ENCODE peak calls at places on chromosomes 1 and 21, in four cellular contexts. X, W, O and L are unnamed samples. For H3K9me3, the result is how much of the 10 kb centered on the place peaks cover.

GRCh38 chr1:161032409-161032808 is 6.4 kb downstream of the TSTD1 start:
- DNase-seq in X (no peak), W (peak), O (no peak), L (no peak)

GRCh38 chr1:156748670-156749428 is 2.6 kb downstream of the HDGF start:
- DNase-seq in X (peak), W (peak), O (peak), L (no peak)

GRCh38 chr1:186974774-186975181 is 146.0 kb downstream of the PLA2G4A start:
- DNase-seq in X (no peak), W (no peak), O (peak), L (no peak)

GRCh38 chr21:42782723-42783247 is 96.6 kb downstream of the WDR4 start:
- DNase-seq in X (no peak), W (no peak), O (no peak), L (no peak)

GRCh38 chr1:205261946-205262668 is 34.4 kb downstream of the TMCC2 start:
- DNase-seq in X (no peak), W (no peak), O (peak), L (no peak)

GRCh38 chr1:19814681-19815503 is at the start of gene RNF186:
- DNase-seq in X (peak), W (no peak), O (no peak), L (no peak)

GRCh38 chr1:219442575-219442974 is 170.3 kb downstream of the ZC3H11B start:
- DNase-seq in X (no peak), W (peak), O (peak), L (no peak)

GRCh38 chr1:26283871-26284596 is 4.1 kb downstream of the SH3BGRL3 start:
- DNase-seq in X (no peak), W (no peak), O (no peak), L (no peak)

GRCh38 chr1:26320896-26321295 is 3.1 kb downstream of the CD52 start:
- DNase-seq in X (no peak), W (no peak), O (no peak), L (no peak)

GRCh38 chr1:145891143-145891542 is 5.5 kb upstream of the ANKRD35 start:
- DNase-seq in X (peak), W (no peak), O (peak), L (no peak)

GRCh38 chr21:38250991-38251418 is 5.8 kb upstream of the KCNJ15 start:
- DNase-seq in X (no peak), W (no peak), O (no peak), L (no peak)

GRCh38 chr1:168085401-168085872 is 51.3 kb downstream of the GPR161 start:
- DNase-seq in X (no peak), W (peak), O (no peak), L (no peak)

GRCh38 chr1:199102239-199102638 is 463.4 kb downstream of the PTPRC start:
- DNase-seq in X (no peak), W (no peak), O (no peak), L (no peak)

GRCh38 chr1:57160594-57160993 is 194.8 kb upstream of the C8B start:
- DNase-seq in X (no peak), W (no peak), O (no peak), L (no peak)

GRCh38 chr1:1081311-1082238 is 7.5 kb upstream of the RNF223 start:
- DNase-seq in X (peak), W (peak), O (no peak), L (no peak)

GRCh38 chr1:230172016-230172356 is 104.9 kb downstream of the GALNT2 start:
- DNase-seq in X (peak), W (no peak), O (no peak), L (no peak)

GRCh38 chr1:53371121-53371666 is 43.3 kb upstream of the LRP8 start:
- DNase-seq in X (peak), W (no peak), O (no peak), L (no peak)

DNA sequence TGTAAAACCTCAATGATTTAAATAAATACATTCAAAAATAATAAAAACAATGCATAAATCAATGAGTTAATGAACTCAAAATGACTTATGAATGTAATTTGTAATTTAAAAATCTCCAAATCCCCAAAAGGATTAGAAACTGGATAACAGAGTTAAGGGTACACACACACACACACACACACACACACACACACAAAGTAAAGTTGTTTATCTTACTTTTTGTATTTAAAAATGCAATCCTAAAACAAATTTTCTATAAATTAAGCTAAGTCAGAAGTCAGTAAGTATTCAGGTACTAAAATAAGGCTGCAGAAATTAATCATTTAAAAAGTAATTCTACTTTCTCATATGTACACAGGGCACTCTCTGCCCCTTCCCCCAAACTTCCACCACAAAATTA is 1.8 kb downstream of the LRIF1 start:
- DNase-seq in X (no peak), W (no peak), O (no peak), L (no peak)
- H3K9me3 ChIP-seq in X (under half), W (under half), O (under half), L (under half)

GRCh38 chr1:49294539-49294938 is 517.8 kb upstream of the BEND5 start:
- DNase-seq in X (no peak), W (no peak), O (no peak), L (no peak)

GRCh38 chr1:49293016-49293415 is 516.3 kb upstream of the BEND5 start:
- DNase-seq in X (no peak), W (no peak), O (no peak), L (no peak)

GRCh38 chr1:49298304-49298703 is 521.6 kb upstream of the BEND5 start:
- DNase-seq in X (peak), W (peak), O (no peak), L (no peak)

GRCh38 chr1:49297783-49298182 is 521.1 kb upstream of the BEND5 start:
- DNase-seq in X (no peak), W (no peak), O (no peak), L (no peak)
- H3K9me3 ChIP-seq in X (under half), W (under half), O (under half), L (under half)

DNA sequence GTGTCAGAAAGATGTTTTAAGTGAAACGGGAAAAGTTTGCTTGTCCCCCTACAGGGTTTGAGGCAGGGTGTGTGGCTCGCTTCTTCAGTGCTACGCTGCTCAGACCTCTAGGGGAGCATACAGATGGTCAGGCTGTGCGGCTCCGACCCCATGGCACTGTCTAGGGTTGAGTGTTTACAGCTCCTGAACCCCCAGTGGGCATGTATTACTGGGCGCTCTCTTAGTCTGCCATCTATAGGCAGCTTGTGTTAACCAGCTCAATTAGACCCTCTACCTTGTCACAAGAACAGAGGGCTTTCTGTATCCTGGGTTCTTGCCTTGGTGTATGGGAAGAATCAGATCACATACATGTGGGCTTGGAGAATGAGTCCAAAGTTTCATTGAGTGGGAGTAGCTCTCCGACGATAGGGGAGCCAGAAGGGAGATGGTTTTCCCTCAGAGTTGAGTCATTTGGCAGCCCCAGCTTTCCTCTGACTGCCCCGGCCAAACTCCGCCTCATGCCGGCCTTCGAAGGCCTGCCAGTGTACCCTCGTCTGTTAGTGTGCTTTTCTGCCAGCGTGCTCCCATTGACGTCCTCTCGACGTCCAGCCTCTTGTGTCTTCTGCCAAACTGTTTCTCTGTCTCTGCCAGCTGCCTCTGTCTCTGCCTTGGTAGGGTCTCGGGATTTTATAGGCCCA is 38.6 kb upstream of the ADGRL4 start:
- DNase-seq in X (no peak), W (no peak), O (no peak), L (no peak)
- H3K9me3 ChIP-seq in X (under half), W (under half), O (under half), L (under half)

DNA sequence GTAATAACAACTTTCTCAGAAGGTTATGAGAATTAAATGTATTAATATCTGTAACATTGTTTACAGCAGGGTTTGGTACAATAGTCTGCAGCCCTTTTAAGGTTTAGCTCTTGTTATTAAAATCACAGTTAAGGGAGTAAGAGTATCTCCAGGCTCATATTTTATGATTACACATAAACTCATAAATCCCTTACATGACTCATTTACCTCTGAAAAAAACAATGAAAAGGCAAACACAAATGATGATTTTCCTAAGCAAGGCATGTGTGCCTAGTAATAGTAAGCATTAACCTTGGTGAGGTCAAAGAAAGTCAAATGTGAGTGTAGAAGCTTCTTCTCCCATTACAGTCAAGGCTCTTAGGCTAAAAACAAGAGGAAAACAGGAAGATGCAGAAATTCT is 84.5 kb upstream of the ADGRL4 start:
- DNase-seq in X (no peak), W (no peak), O (no peak), L (no peak)
- H3K9me3 ChIP-seq in X (under half), W (under half), O (under half), L (under half)

GRCh38 chr1:5643360-5644090 is 348.7 kb downstream of the NPHP4 start:
- DNase-seq in X (peak), W (no peak), O (no peak), L (no peak)
- H3K9me3 ChIP-seq in X (under half), W (under half), O (under half), L (under half)

DNA sequence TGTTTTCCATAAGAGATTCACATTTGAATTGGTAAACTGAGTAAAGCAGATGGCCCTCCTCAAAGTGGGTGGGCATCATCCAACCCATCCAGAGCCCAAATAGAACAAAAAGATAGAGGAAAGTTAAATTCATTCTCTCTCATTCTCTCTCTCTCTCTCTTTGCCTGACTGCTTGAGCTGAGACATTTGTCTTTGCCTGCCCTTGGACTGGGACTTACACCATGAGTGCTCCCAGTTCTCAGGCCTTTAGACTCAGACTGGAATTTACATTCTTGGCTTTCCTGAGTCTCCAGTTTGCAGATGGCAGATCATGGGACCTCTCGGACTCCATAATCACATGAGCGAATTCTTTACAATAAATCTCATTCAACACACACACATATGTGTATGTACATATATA is 69.6 kb downstream of the RGS13 start:
- DNase-seq in X (no peak), W (no peak), O (no peak), L (no peak)
- H3K9me3 ChIP-seq in X (under half), W (under half), O (under half), L (under half)

DNA sequence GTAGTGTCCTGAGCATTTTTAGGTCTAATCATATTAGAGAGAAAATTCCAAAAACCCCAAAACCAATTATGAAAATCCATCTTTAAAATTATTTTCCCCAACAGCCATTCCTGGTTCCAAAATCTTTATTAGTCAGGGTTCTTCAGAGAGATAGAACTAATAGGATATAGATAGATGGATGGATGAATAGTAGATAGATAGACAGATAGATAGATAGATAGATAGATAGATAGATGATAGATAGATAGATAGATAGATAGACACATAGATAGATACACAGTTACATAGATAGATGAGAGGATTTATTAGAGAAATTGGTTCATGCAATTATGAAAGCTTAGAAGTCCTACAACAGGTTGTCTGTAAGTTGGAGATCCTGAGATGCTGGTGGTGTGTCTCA is 122.7 kb upstream of the POGK start:
- DNase-seq in X (no peak), W (no peak), O (no peak), L (no peak)
- H3K9me3 ChIP-seq in X (under half), W (under half), O (under half), L (under half)

DNA sequence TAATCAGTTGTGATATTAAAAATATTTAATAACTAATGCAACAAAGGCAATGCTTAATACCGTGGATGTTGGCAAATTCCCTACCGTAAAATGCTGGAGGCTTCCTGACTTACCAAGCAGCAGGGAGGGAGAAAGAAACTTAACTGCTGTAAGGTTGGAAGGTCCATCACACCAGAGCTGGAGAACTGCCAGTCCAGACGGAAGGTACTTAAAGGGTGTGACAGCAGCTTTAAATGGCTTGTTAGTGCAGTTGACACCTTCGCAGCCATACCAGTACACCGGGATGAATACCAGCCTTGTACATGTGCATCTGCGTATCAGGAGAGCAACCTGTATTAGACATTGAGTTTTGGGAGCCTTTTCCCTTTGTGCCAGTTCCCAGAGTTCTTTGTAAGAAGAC is 269.5 kb upstream of the NCAM2 start:
- DNase-seq in X (no peak), W (no peak), O (no peak), L (no peak)
- H3K9me3 ChIP-seq in X (under half), W (under half), O (under half), L (under half)

DNA sequence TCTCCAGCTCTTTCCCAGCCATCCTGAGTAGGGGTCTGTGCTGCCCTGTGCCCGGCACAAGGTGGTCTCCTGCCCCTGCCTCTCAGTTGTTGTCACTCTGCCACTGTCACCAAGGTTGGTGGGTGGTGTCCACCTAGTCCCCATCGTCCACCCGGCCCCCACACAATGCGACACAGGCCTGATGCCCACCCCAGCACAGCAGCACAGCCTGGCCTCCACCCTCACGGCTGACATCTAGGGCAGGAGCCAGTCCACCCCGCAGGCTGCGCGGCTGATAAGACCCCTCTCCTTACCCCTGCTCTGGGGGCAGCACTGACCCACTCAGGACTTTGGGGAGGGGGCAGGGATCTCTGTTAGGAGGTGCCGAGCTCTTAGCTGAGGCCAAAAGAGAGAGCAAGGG is 198.3 kb downstream of the LIPI start:
- DNase-seq in X (no peak), W (no peak), O (no peak), L (no peak)
- H3K9me3 ChIP-seq in X (under half), W (under half), O (under half), L (under half)